ENCODE peak calls at places on chromosomes 12 and 14, in six cellular contexts. M is fibroblast of the aortic adventitia, Z is GM13976, K is RWPE1, H is nephron progenitor cell, A is AG04450. R is an unnamed sample.
A peak's percentile ranks its signal among the peaks of the same experiment; 100 is the strongest.

GRCh38 chr14:39474416-39474911 is 42.2 kb upstream of the FBXO33 start:
- DNase-seq in M (no peak), Z (no peak), K (no peak), H (no peak), A (no peak), R (no peak)

GRCh38 chr12:105812356-105812755 is 326.4 kb downstream of the NUAK1 start:
- DNase-seq in M (no peak), Z (no peak), K (no peak), H (no peak), A (no peak), R (no peak)

GRCh38 chr14:99968156-99968920 is 96.9 kb upstream of the EVL start:
- DNase-seq in M (peak; percentile 90), Z (no peak), K (no peak), H (no peak), A (peak; percentile 77), R (peak; percentile 22)

GRCh38 chr14:94062344-94062904 is 18.6 kb downstream of the DDX24 start:
- DNase-seq in M (peak; percentile 32), Z (no peak), K (peak; percentile 80), H (no peak), A (no peak), R (peak; percentile 93)

GRCh38 chr14:99708449-99708848 is 24.4 kb downstream of the CYP46A1 start:
- DNase-seq in M (no peak), Z (no peak), K (no peak), H (no peak), A (no peak), R (no peak)

GRCh38 chr14:94489336-94489735 is 13.3 kb upstream of the SERPINA9 start:
- DNase-seq in M (no peak), Z (no peak), K (no peak), H (no peak), A (no peak), R (no peak)

GRCh38 chr12:2212971-2213869 is 160.4 kb downstream of the CACNA1C start:
- DNase-seq in M (no peak), Z (no peak), K (no peak), H (peak; percentile 72), A (no peak), R (no peak)

GRCh38 chr14:86654558-86655184 is 1124.7 kb downstream of the FLRT2 start:
- DNase-seq in M (peak; percentile 27), Z (no peak), K (peak; percentile 24), H (peak; percentile 75), A (no peak), R (peak; percentile 71)

GRCh38 chr14:68651652-68652432 is 141.0 kb downstream of the ZFP36L1 start:
- DNase-seq in M (no peak), Z (no peak), K (no peak), H (no peak), A (peak; percentile 92), R (no peak)

GRCh38 chr12:95671265-95671664 is 119.3 kb downstream of the NTN4 start:
- DNase-seq in M (no peak), Z (no peak), K (no peak), H (no peak), A (no peak), R (no peak)

GRCh38 chr12:77324763-77325468 is 259.5 kb upstream of the E2F7 start:
- DNase-seq in M (peak; percentile 68), Z (peak; percentile 84), K (peak; percentile 64), H (peak; percentile 87), A (no peak), R (peak; percentile 83)

GRCh38 chr12:40378721-40379120 is 153.9 kb downstream of the LRRK2 start:
- DNase-seq in M (peak; percentile 4), Z (no peak), K (no peak), H (no peak), A (no peak), R (no peak)

GRCh38 chr12:93387780-93388179 is 10.1 kb downstream of the NUDT4 start:
- DNase-seq in M (peak; percentile 41), Z (peak; percentile 35), K (peak; percentile 32), H (no peak), A (no peak), R (peak; percentile 63)

GRCh38 chr12:115398311-115398781 is 714.4 kb upstream of the TBX3 start:
- DNase-seq in M (no peak), Z (no peak), K (no peak), H (no peak), A (no peak), R (peak; percentile 25)

GRCh38 chr12:40788276-40788675 is 96.0 kb downstream of the CNTN1 start:
- DNase-seq in M (no peak), Z (no peak), K (no peak), H (no peak), A (no peak), R (no peak)

GRCh38 chr14:61385002-61385685 is 63.8 kb downstream of the PRKCH start:
- DNase-seq in M (no peak), Z (no peak), K (no peak), H (no peak), A (no peak), R (no peak)

GRCh38 chr12:78290606-78291345 is 460.1 kb downstream of the NAV3 start:
- DNase-seq in M (peak; percentile 88), Z (no peak), K (peak; percentile 46), H (peak; percentile 35), A (peak; percentile 65), R (peak; percentile 80)

GRCh38 chr14:57714487-57714899 is 151.4 kb downstream of the SLC35F4 start:
- DNase-seq in M (no peak), Z (no peak), K (no peak), H (peak; percentile 2), A (no peak), R (peak; percentile 65)

GRCh38 chr12:6370994-6371754 is 4.2 kb downstream of the SCNN1A start:
- DNase-seq in M (no peak), Z (no peak), K (peak; percentile 95), H (peak; percentile 73), A (no peak), R (peak; percentile 96)

GRCh38 chr12:112716099-112717093 is 75.2 kb upstream of the RPH3A start:
- DNase-seq in M (no peak), Z (no peak), K (peak; percentile 23), H (peak; percentile 18), A (no peak), R (peak; percentile 15)

GRCh38 chr12:47814539-47815170 is 5.0 kb downstream of the HDAC7 start:
- DNase-seq in M (no peak), Z (no peak), K (no peak), H (no peak), A (no peak), R (no peak)

GRCh38 chr12:45590646-45591045 is 138.9 kb upstream of the ARID2 start:
- DNase-seq in M (no peak), Z (no peak), K (no peak), H (no peak), A (no peak), R (no peak)

GRCh38 chr12:67705394-67706370 is 57.1 kb downstream of the DYRK2 start:
- DNase-seq in M (peak; percentile 77), Z (no peak), K (no peak), H (no peak), A (no peak), R (no peak)

GRCh38 chr12:27623645-27624044 is 72.6 kb upstream of the REP15 start:
- DNase-seq in M (no peak), Z (no peak), K (no peak), H (no peak), A (no peak), R (peak; percentile 41)

GRCh38 chr12:81626406-81626805 is 132.7 kb downstream of the PPFIA2 start:
- DNase-seq in M (no peak), Z (no peak), K (no peak), H (no peak), A (no peak), R (no peak)

DNA sequence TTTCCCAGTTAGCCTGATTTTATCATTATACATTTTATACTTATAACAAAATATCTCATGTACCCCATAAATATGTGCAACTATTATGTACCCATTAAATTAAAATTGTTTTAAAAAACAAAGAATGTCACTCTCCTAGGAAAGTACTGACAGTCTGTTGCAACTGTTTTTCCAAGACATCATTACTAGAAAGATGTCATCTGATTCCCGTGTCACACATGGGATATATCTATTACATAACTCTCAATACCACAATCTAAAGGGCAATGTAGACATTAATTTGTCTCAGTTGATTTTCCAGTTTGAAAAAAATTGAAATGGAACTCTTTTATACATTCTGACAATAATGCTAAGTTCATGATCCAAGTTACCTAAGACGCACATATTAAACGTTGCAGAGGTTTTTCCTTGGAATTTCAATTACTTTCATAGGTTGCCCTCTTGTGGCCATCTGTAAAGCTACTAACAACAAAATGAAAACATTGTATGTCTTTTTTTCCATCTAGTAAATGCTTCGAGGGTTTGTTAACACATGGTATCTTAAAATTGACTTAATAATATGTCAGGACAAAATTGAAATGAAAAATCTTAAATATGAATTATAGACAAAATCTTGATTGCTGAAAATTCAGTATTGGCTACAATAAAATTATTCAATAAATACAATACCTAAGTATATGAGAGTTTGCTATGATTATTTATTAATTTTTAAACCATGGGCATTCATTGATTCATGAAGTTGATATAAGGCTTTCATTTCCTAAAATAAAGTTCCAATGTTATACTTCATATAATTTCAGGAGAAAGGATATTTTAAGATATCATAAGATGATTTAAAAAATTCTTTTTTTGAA is 131.6 kb downstream of the PPFIA2 start:
- DNase-seq in M (peak; percentile 66), Z (no peak), K (peak; percentile 20), H (no peak), A (peak; percentile 0), R (peak; percentile 57)
- TF ChIP-seq CTCF in M (peak; percentile 61), Z (no peak), K (peak; percentile 66), H (peak; percentile 78), A (peak; percentile 70), R (peak; percentile 60)

GRCh38 chr14:77989441-77989891 is 180.7 kb upstream of the NRXN3 start:
- DNase-seq in M (no peak), Z (no peak), K (no peak), H (peak; percentile 36), A (no peak), R (no peak)

GRCh38 chr14:77988096-77988870 is 181.9 kb upstream of the NRXN3 start:
- DNase-seq in M (peak; percentile 53), Z (no peak), K (no peak), H (no peak), A (no peak), R (no peak)

GRCh38 chr14:77986808-77987207 is 183.4 kb upstream of the NRXN3 start:
- DNase-seq in M (peak; percentile 13), Z (no peak), K (no peak), H (no peak), A (no peak), R (no peak)

GRCh38 chr14:77988966-77989365 is 181.2 kb upstream of the NRXN3 start:
- DNase-seq in M (peak; percentile 85), Z (no peak), K (no peak), H (no peak), A (peak; percentile 1), R (peak; percentile 23)

GRCh38 chr14:77991128-77991772 is 178.9 kb upstream of the NRXN3 start:
- DNase-seq in M (no peak), Z (no peak), K (no peak), H (no peak), A (no peak), R (no peak)
- TF ChIP-seq CTCF in M (no peak), Z (no peak), K (no peak), H (no peak), A (no peak), R (no peak)

GRCh38 chr12:4099276-4099675 is 174.3 kb upstream of the CCND2 start:
- DNase-seq in M (no peak), Z (no peak), K (no peak), H (no peak), A (no peak), R (no peak)
- TF ChIP-seq CTCF in M (no peak), Z (no peak), K (no peak), H (no peak), A (no peak), R (no peak)

GRCh38 chr14:104685998-104686610 is 3.3 kb upstream of the INF2 start:
- DNase-seq in M (no peak), Z (no peak), K (no peak), H (no peak), A (no peak), R (no peak)
- TF ChIP-seq CTCF in M (no peak), Z (no peak), K (no peak), H (no peak), A (no peak), R (no peak)

R was measured in epithelial cell of esophagus.